ENCODE peak calls at places on chromosomes 16 and 17, in eight cellular contexts. One of them, this sample, is unnamed.

GRCh38 chr17:4800462-4801185 is 1.5 kb downstream of the C17orf114 start:
- DNase-seq in NCI-H1092 treated with DMSO at 0.1 percent for 48 hours: no peak
- DNase-seq in pulmonary artery endothelial cell: no peak
- DNase-seq in PC-3: no peak
- DNase-seq in B cell: no peak
- DNase-seq in H7: no peak
- DNase-seq in activated T-helper 1 cell treated with anti-CD3 and anti-CD28 coated beads, Interleukin-12 subunit alpha, Interleukin-12 subunit beta, Interleukin-2, Interleukin-4 antibody, amounts not matched to agents 30 ng/mL and 10 ng/mL and 1 ng/mL, durations not matched to agents 14 hours and 24 hours and 36 hours: no peak
- DNase-seq in naive thymus-derived CD8-positive, alpha-beta T cell: no peak
- DNase-seq in this sample: no peak

GRCh38 chr17:83079340-83079747 is at the start of gene METRNL:
- DNase-seq in pulmonary artery endothelial cell: no peak
- DNase-seq in H7: peak
- DNase-seq in naive thymus-derived CD8-positive, alpha-beta T cell: peak
- DNase-seq in B cell: peak
- DNase-seq in activated T-helper 1 cell treated with anti-CD3 and anti-CD28 coated beads, Interleukin-12 subunit alpha, Interleukin-12 subunit beta, Interleukin-2, Interleukin-4 antibody, amounts not matched to agents 30 ng/mL and 10 ng/mL and 1 ng/mL, durations not matched to agents 14 hours and 24 hours and 36 hours: peak
- DNase-seq in PC-3: peak
- DNase-seq in NCI-H1092 treated with DMSO at 0.1 percent for 48 hours: peak
- DNase-seq in this sample: peak

GRCh38 chr17:42581744-42582270 is 4.3 kb upstream of the PSMC3IP start:
- DNase-seq in NCI-H1092 treated with DMSO at 0.1 percent for 48 hours: no peak
- DNase-seq in pulmonary artery endothelial cell: no peak
- DNase-seq in H7: no peak
- DNase-seq in activated T-helper 1 cell treated with anti-CD3 and anti-CD28 coated beads, Interleukin-12 subunit alpha, Interleukin-12 subunit beta, Interleukin-2, Interleukin-4 antibody, amounts not matched to agents 30 ng/mL and 10 ng/mL and 1 ng/mL, durations not matched to agents 14 hours and 24 hours and 36 hours: no peak
- DNase-seq in naive thymus-derived CD8-positive, alpha-beta T cell: no peak
- DNase-seq in PC-3: no peak
- DNase-seq in B cell: no peak
- DNase-seq in this sample: no peak

GRCh38 chr17:44543905-44544523 is 13.3 kb upstream of the FZD2 start:
- DNase-seq in B cell: no peak
- DNase-seq in naive thymus-derived CD8-positive, alpha-beta T cell: no peak
- DNase-seq in pulmonary artery endothelial cell: no peak
- DNase-seq in NCI-H1092 treated with DMSO at 0.1 percent for 48 hours: no peak
- DNase-seq in H7: peak
- DNase-seq in PC-3: no peak
- DNase-seq in activated T-helper 1 cell treated with anti-CD3 and anti-CD28 coated beads, Interleukin-12 subunit alpha, Interleukin-12 subunit beta, Interleukin-2, Interleukin-4 antibody, amounts not matched to agents 30 ng/mL and 10 ng/mL and 1 ng/mL, durations not matched to agents 14 hours and 24 hours and 36 hours: no peak
- DNase-seq in this sample: no peak

GRCh38 chr17:75077072-75077489 is 10.7 kb upstream of the SLC16A5 start:
- DNase-seq in NCI-H1092 treated with DMSO at 0.1 percent for 48 hours: no peak
- DNase-seq in PC-3: no peak
- DNase-seq in B cell: no peak
- DNase-seq in naive thymus-derived CD8-positive, alpha-beta T cell: no peak
- DNase-seq in H7: peak
- DNase-seq in pulmonary artery endothelial cell: no peak
- DNase-seq in activated T-helper 1 cell treated with anti-CD3 and anti-CD28 coated beads, Interleukin-12 subunit alpha, Interleukin-12 subunit beta, Interleukin-2, Interleukin-4 antibody, amounts not matched to agents 30 ng/mL and 10 ng/mL and 1 ng/mL, durations not matched to agents 14 hours and 24 hours and 36 hours: no peak
- DNase-seq in this sample: no peak

GRCh38 chr16:67563708-67564468 is 1.6 kb downstream of the CTCF start:
- DNase-seq in PC-3: peak
- DNase-seq in naive thymus-derived CD8-positive, alpha-beta T cell: no peak
- DNase-seq in B cell: peak
- DNase-seq in pulmonary artery endothelial cell: no peak
- DNase-seq in activated T-helper 1 cell treated with anti-CD3 and anti-CD28 coated beads, Interleukin-12 subunit alpha, Interleukin-12 subunit beta, Interleukin-2, Interleukin-4 antibody, amounts not matched to agents 30 ng/mL and 10 ng/mL and 1 ng/mL, durations not matched to agents 14 hours and 24 hours and 36 hours: peak
- DNase-seq in H7: peak
- DNase-seq in NCI-H1092 treated with DMSO at 0.1 percent for 48 hours: peak
- DNase-seq in this sample: peak

GRCh38 chr17:59366773-59367656 is 35.6 kb downstream of the YPEL2 start:
- DNase-seq in H7: no peak
- DNase-seq in NCI-H1092 treated with DMSO at 0.1 percent for 48 hours: peak
- DNase-seq in pulmonary artery endothelial cell: no peak
- DNase-seq in naive thymus-derived CD8-positive, alpha-beta T cell: no peak
- DNase-seq in activated T-helper 1 cell treated with anti-CD3 and anti-CD28 coated beads, Interleukin-12 subunit alpha, Interleukin-12 subunit beta, Interleukin-2, Interleukin-4 antibody, amounts not matched to agents 30 ng/mL and 10 ng/mL and 1 ng/mL, durations not matched to agents 14 hours and 24 hours and 36 hours: no peak
- DNase-seq in B cell: no peak
- DNase-seq in PC-3: peak
- DNase-seq in this sample: no peak

GRCh38 chr16:73064996-73065349 is 17.0 kb upstream of the ZFHX3 start:
- DNase-seq in H7: no peak
- DNase-seq in NCI-H1092 treated with DMSO at 0.1 percent for 48 hours: no peak
- DNase-seq in pulmonary artery endothelial cell: no peak
- DNase-seq in PC-3: no peak
- DNase-seq in activated T-helper 1 cell treated with anti-CD3 and anti-CD28 coated beads, Interleukin-12 subunit alpha, Interleukin-12 subunit beta, Interleukin-2, Interleukin-4 antibody, amounts not matched to agents 30 ng/mL and 10 ng/mL and 1 ng/mL, durations not matched to agents 14 hours and 24 hours and 36 hours: no peak
- DNase-seq in naive thymus-derived CD8-positive, alpha-beta T cell: no peak
- DNase-seq in B cell: no peak
- DNase-seq in this sample: no peak

GRCh38 chr17:60390881-60391418 is 983 bp downstream of the USP32 start:
- DNase-seq in H7: peak
- DNase-seq in PC-3: peak
- DNase-seq in B cell: peak
- DNase-seq in naive thymus-derived CD8-positive, alpha-beta T cell: no peak
- DNase-seq in NCI-H1092 treated with DMSO at 0.1 percent for 48 hours: peak
- DNase-seq in pulmonary artery endothelial cell: no peak
- DNase-seq in activated T-helper 1 cell treated with anti-CD3 and anti-CD28 coated beads, Interleukin-12 subunit alpha, Interleukin-12 subunit beta, Interleukin-2, Interleukin-4 antibody, amounts not matched to agents 30 ng/mL and 10 ng/mL and 1 ng/mL, durations not matched to agents 14 hours and 24 hours and 36 hours: peak
- DNase-seq in this sample: peak